ENCODE peak calls at places on chromosomes 6 and 20, in four cellular contexts. T, H, L and V are unnamed samples.

GRCh38 chr6:39104528-39104927 is 10.5 kb downstream of the SAYSD1 start:
- DNase-seq in H (no peak), L (no peak), T (no peak), V (no peak)

GRCh38 chr6:146027586-146028249 is 1.1 kb upstream of the GRM1 start:
- DNase-seq in T (no peak), L (no peak), H (no peak), V (no peak)

GRCh38 chr20:460707-461106 is 1.6 kb downstream of the TBC1D20 start:
- DNase-seq in H (no peak), T (no peak), L (no peak), V (no peak)

GRCh38 chr20:47531468-47531867 is 29.8 kb downstream of the NCOA3 start:
- DNase-seq in H (no peak), L (no peak), T (no peak), V (no peak)

GRCh38 chr6:10409766-10410209 is 5.1 kb downstream of the TFAP2A start:
- DNase-seq in T (no peak), H (no peak), L (no peak), V (no peak)

GRCh38 chr6:26087284-26088115 is at the start of gene HFE:
- DNase-seq in H (no peak), T (no peak), L (peak), V (no peak)

GRCh38 chr20:9185511-9185910 is 116.6 kb downstream of the PLCB4 start:
- DNase-seq in T (no peak), H (no peak), L (no peak), V (no peak)

GRCh38 chr6:35586542-35586941 is 73.8 kb upstream of the TULP1 start:
- DNase-seq in T (no peak), H (no peak), L (no peak), V (no peak)

GRCh38 chr6:113276631-113277030 is 580.5 kb upstream of the MARCKS start:
- DNase-seq in T (no peak), H (no peak), L (no peak), V (no peak)

GRCh38 chr20:22241609-22242008 is 342.8 kb downstream of the FOXA2 start:
- DNase-seq in T (no peak), H (no peak), L (no peak), V (no peak)

GRCh38 chr6:21199246-21199645 is 394.3 kb upstream of the SOX4 start:
- DNase-seq in H (no peak), L (no peak), T (no peak), V (no peak)

GRCh38 chr20:50521709-50522674 is 11.8 kb downstream of the PTPN1 start:
- DNase-seq in H (no peak), T (no peak), L (no peak), V (no peak)

GRCh38 chr20:2006452-2007381 is 12.9 kb upstream of the PDYN start:
- DNase-seq in L (peak), H (no peak), T (no peak), V (no peak)

GRCh38 chr6:36734486-36735060 is 36.9 kb downstream of the RAB44 start:
- DNase-seq in T (no peak), L (no peak), H (no peak), V (no peak)

GRCh38 chr20:10670521-10671220 is 3.1 kb downstream of the JAG1 start:
- DNase-seq in T (no peak), L (no peak), H (no peak), V (peak)

GRCh38 chr6:25697537-25698340 is 45.7 kb downstream of the SCGN start:
- DNase-seq in L (no peak), T (no peak), H (no peak), V (no peak)

GRCh38 chr6:147954938-147955337 is 387.7 kb upstream of the SASH1 start:
- DNase-seq in T (no peak), L (no peak), H (no peak), V (no peak)

GRCh38 chr6:44297063-44298038 is 15.8 kb downstream of the AARS2 start:
- DNase-seq in T (no peak), H (no peak), L (peak), V (no peak)

GRCh38 chr6:36930483-36930882 is 24.1 kb upstream of the PI16 start:
- DNase-seq in H (no peak), T (no peak), L (no peak), V (no peak)

GRCh38 chr6:27605401-27606342 is 132.8 kb upstream of the ZNF184 start:
- DNase-seq in T (no peak), L (no peak), H (no peak), V (no peak)

GRCh38 chr6:130906736-130907381 is 79.7 kb downstream of the SMLR1 start:
- DNase-seq in L (no peak), T (no peak), H (no peak), V (no peak)

GRCh38 chr6:42292002-42292735 is 74.5 kb upstream of the MRPS10 start:
- DNase-seq in L (no peak), T (no peak), H (no peak), V (no peak)

GRCh38 chr20:1367479-1367878 is 25.4 kb downstream of the FKBP1A start:
- DNase-seq in H (no peak), L (no peak), T (no peak), V (no peak)

GRCh38 chr20:4153251-4153650 is 137.9 kb upstream of the RNF24 start:
- DNase-seq in L (no peak), H (no peak), T (no peak), V (no peak)